ENCODE peak calls at places on chromosome 4, in six cellular contexts. G, A, V, R, H and X are unnamed samples.
A peak's percentile ranks its signal among the peaks of the same experiment; 100 is the strongest.

GRCh38 chr4:602559-602942 is 22.8 kb upstream of the PDE6B start:
- DNase-seq in G (peak; percentile 65), R (peak; percentile 99), A (no peak), H (peak; percentile 88), V (no peak), X (peak; percentile 93)

GRCh38 chr4:112604590-112604989 is 32.1 kb downstream of the ZGRF1 start:
- DNase-seq in G (peak; percentile 38), H (peak; percentile 82), R (peak; percentile 53), A (peak; percentile 65), V (peak; percentile 68), X (no peak)

GRCh38 chr4:113397114-113397701 is 347.8 kb downstream of the ANK2 start:
- DNase-seq in A (peak; percentile 82), R (no peak), G (no peak), H (no peak), V (peak; percentile 14), X (no peak)

GRCh38 chr4:8297691-8298485 is 28.3 kb downstream of the HTRA3 start:
- DNase-seq in V (no peak), R (no peak), G (no peak), H (peak; percentile 41), A (no peak), X (no peak)

GRCh38 chr4:54333657-54334056 is 104.6 kb downstream of the PDGFRA start:
- DNase-seq in G (no peak), H (no peak), R (no peak), A (no peak), V (no peak), X (no peak)

GRCh38 chr4:85787133-85787532 is 312.2 kb downstream of the ARHGAP24 start:
- DNase-seq in R (no peak), V (peak; percentile 89), A (peak; percentile 93), H (peak; percentile 36), G (no peak), X (no peak)

GRCh38 chr4:6933691-6934430 is 24.2 kb downstream of the TBC1D14 start:
- DNase-seq in H (peak; percentile 98), V (no peak), A (no peak), G (no peak), R (no peak), X (no peak)

GRCh38 chr4:176538217-176538925 is 218.6 kb downstream of the SPCS3 start:
- DNase-seq in H (no peak), G (no peak), A (peak; percentile 96), V (peak; percentile 90), R (no peak), X (no peak)

GRCh38 chr4:90027565-90027964 is 99.6 kb upstream of the CCSER1 start:
- DNase-seq in G (no peak), A (no peak), R (no peak), V (no peak), H (no peak), X (no peak)

GRCh38 chr4:128649575-128650205 is 159.8 kb upstream of the JADE1 start:
- DNase-seq in R (peak; percentile 38), H (peak; percentile 72), A (peak; percentile 77), G (no peak), V (peak; percentile 54), X (no peak)

GRCh38 chr4:82587826-82588225 is 26.0 kb upstream of the TMEM150C start:
- DNase-seq in A (no peak), R (no peak), H (no peak), G (no peak), V (no peak), X (no peak)

GRCh38 chr4:107275192-107275591 is 239.1 kb upstream of the DKK2 start:
- DNase-seq in H (no peak), G (no peak), R (no peak), V (no peak), A (no peak), X (no peak)

GRCh38 chr4:168357941-168358340 is 39.4 kb upstream of the DDX60 start:
- DNase-seq in V (no peak), H (peak; percentile 22), G (no peak), R (no peak), A (no peak), X (no peak)

GRCh38 chr4:104971458-104971857 is 175.2 kb upstream of the TET2 start:
- DNase-seq in G (no peak), H (peak; percentile 90), A (no peak), V (no peak), R (no peak), X (no peak)

GRCh38 chr4:137531951-137532868 is at the start of gene PCDH18:
- DNase-seq in G (peak; percentile 92), R (peak; percentile 68), A (peak; percentile 98), H (peak; percentile 14), V (peak; percentile 97), X (peak; percentile 91)

GRCh38 chr4:139988863-139989765 is 164.9 kb downstream of the MAML3 start:
- DNase-seq in V (peak; percentile 95), A (peak; percentile 97), R (no peak), H (peak; percentile 95), G (no peak), X (peak; percentile 36)

GRCh38 chr4:161320377-161320776 is 843.4 kb downstream of the FSTL5 start:
- DNase-seq in G (peak; percentile 14), H (peak; percentile 54), R (no peak), V (peak; percentile 13), A (no peak), X (peak; percentile 55)

GRCh38 chr4:77031544-77031943 is 44.2 kb downstream of the CCNI start:
- DNase-seq in A (no peak), G (no peak), V (no peak), H (no peak), R (no peak), X (no peak)

GRCh38 chr4:52712172-52712990 is 38.8 kb downstream of the ERVMER34-1 start:
- DNase-seq in A (peak; percentile 93), G (peak; percentile 93), V (peak; percentile 97), H (peak; percentile 98), R (peak; percentile 98), X (peak; percentile 98)

GRCh38 chr4:52711271-52711670 is 40.0 kb downstream of the ERVMER34-1 start:
- DNase-seq in H (no peak), R (no peak), A (no peak), G (no peak), V (no peak), X (no peak)

GRCh38 chr4:52713456-52713937 is 37.7 kb downstream of the ERVMER34-1 start:
- DNase-seq in G (no peak), H (peak; percentile 47), A (peak; percentile 5), R (no peak), V (peak; percentile 25), X (no peak)

GRCh38 chr4:52711834-52712171 is 39.4 kb downstream of the ERVMER34-1 start:
- DNase-seq in R (no peak), H (no peak), V (no peak), A (no peak), G (no peak), X (no peak)

GRCh38 chr4:52712991-52713275 is 38.3 kb downstream of the ERVMER34-1 start:
- DNase-seq in A (no peak), G (no peak), R (no peak), V (no peak), H (no peak), X (no peak)
- H2BK5ac ChIP-seq in A (peak overlapping the region; percentile 32), G (peak overlapping the region; percentile 14), R (peak overlapping the region; percentile 90), V (no peak overlapping the region), H (peak overlapping the region; percentile 77), X (no peak overlapping the region)

GRCh38 chr4:135197650-135198049 is 996.1 kb upstream of the PABPC4L start:
- DNase-seq in V (no peak), G (no peak), R (no peak), A (no peak), H (no peak), X (no peak)
- H3K14ac ChIP-seq in V (no peak overlapping the region), G (no peak overlapping the region), R (no peak overlapping the region), A (no peak overlapping the region), H (no peak overlapping the region), X (no peak overlapping the region)

GRCh38 chr4:30718889-30719252 is 1.3 kb upstream of the PCDH7 start:
- DNase-seq in H (no peak), R (no peak), A (peak; percentile 48), V (peak; percentile 52), G (peak; percentile 43), X (no peak)

GRCh38 chr4:30718021-30718888 is 1.9 kb upstream of the PCDH7 start:
- DNase-seq in G (peak; percentile 67), H (no peak), V (peak; percentile 80), A (peak; percentile 36), R (peak; percentile 80), X (peak; percentile 65)

GRCh38 chr4:30720656-30721352 is 635 bp downstream of the PCDH7 start:
- DNase-seq in G (peak; percentile 48), H (no peak), A (peak; percentile 61), V (peak; percentile 79), R (peak; percentile 69), X (peak; percentile 59)

GRCh38 chr4:30720021-30720655 is at the start of gene PCDH7:
- DNase-seq in G (peak; percentile 54), V (peak; percentile 85), R (peak; percentile 76), A (peak; percentile 73), H (peak; percentile 17), X (peak; percentile 71)

GRCh38 chr4:30719363-30720020 is 677 bp upstream of the PCDH7 start:
- DNase-seq in R (peak; percentile 77), V (peak; percentile 87), G (peak; percentile 67), H (peak; percentile 7), A (peak; percentile 68), X (peak; percentile 69)
- H2BK5ac ChIP-seq in R (peak overlapping the region; percentile 71), V (no peak overlapping the region), G (peak overlapping the region; percentile 56), H (peak overlapping the region; percentile 66), A (peak overlapping the region; percentile 58), X (no peak overlapping the region)

DNA sequence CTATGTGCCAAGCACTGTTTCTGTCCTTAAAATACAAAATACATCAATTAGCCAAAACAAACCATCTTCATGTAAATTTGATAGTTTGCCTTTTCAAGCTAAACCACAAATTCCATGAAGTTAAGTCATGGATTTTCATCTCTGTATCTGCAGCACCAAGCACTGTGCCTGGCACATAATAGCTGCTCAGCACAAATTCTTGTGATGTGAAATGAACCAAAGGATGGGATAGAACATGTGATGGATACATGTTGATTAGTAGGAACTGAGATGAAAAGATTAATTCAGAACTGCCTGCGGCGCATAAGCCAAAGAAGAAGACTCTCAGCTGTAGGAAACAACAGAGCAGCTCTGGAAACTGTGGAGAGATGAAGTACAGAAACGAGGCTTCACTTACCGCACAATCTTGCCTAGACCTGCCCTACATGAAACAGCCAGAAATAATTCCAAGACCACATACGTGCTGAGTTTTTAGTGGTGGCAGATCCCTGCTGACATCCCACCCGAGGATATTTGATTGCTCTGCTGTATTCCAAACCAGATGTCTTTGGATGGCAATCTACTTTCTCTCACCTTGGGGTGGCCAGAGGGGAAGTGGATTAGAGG is 40.9 kb upstream of the DCLK2 start:
- DNase-seq in R (no peak), G (no peak), A (no peak), V (no peak), H (no peak), X (no peak)
- H3K14ac ChIP-seq in R (no peak overlapping the region), G (no peak overlapping the region), A (no peak overlapping the region), V (no peak overlapping the region), H (no peak overlapping the region), X (no peak overlapping the region)

DNA sequence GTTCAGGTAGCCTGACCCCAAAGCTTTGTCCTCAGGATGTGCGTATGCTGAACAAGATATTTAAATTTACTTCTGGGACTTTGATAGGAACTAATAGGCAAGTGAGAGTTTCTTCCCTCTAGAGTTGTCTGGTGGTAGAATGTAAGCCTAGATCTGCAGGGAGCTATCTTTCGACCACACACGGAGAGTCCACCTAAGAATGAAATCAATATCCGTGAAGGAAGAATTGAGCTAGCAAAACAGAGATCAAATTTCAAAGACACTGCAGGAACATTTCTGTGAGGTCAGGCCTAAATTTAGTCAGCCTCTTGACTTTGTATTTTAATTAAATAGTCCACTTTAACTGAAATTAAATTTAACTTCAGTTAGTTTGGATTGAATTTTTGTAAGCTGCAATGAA is 871.3 kb downstream of the RAB28 start:
- DNase-seq in A (no peak), R (no peak), H (no peak), V (no peak), G (no peak), X (no peak)
- H2BK5ac ChIP-seq in A (no peak overlapping the region), R (no peak overlapping the region), H (no peak overlapping the region), V (no peak overlapping the region), G (no peak overlapping the region), X (no peak overlapping the region)